ENCODE peak calls at places on chromosomes 16 and 17, in four cellular contexts. One of them, this sample, is unnamed.

GRCh38 chr16:8634991-8635736 is 13.7 kb downstream of the METTL22 start:
- DNase-seq in choroid plexus epithelial cell: peak; percentile 75
- DNase-seq in activated T-cell treated with anti-CD3 and anti-CD28 coated beads for 1 hour: no peak
- DNase-seq in stimulated activated CD4-positive, alpha-beta T cell treated with anti-CD3 and anti-CD28 coated beads, Interleukin-12 subunit alpha, Interleukin-12 subunit beta, amount 100 ng/mL, for 24 hours: no peak
- DNase-seq in this sample: no peak

GRCh38 chr17:50477976-50478375 is 684 bp upstream of the RSAD1 start:
- DNase-seq in choroid plexus epithelial cell: no peak
- DNase-seq in activated T-cell treated with anti-CD3 and anti-CD28 coated beads for 1 hour: no peak
- DNase-seq in stimulated activated CD4-positive, alpha-beta T cell treated with anti-CD3 and anti-CD28 coated beads, Interleukin-12 subunit alpha, Interleukin-12 subunit beta, amount 100 ng/mL, for 24 hours: no peak
- DNase-seq in this sample: no peak

GRCh38 chr16:73504591-73504990 is 456.7 kb upstream of the ZFHX3 start:
- DNase-seq in choroid plexus epithelial cell: no peak
- DNase-seq in activated T-cell treated with anti-CD3 and anti-CD28 coated beads for 1 hour: no peak
- DNase-seq in stimulated activated CD4-positive, alpha-beta T cell treated with anti-CD3 and anti-CD28 coated beads, Interleukin-12 subunit alpha, Interleukin-12 subunit beta, amount 100 ng/mL, for 24 hours: no peak
- DNase-seq in this sample: no peak

GRCh38 chr17:29150191-29150590 is 30.0 kb downstream of the MYO18A start:
- DNase-seq in stimulated activated CD4-positive, alpha-beta T cell treated with anti-CD3 and anti-CD28 coated beads, Interleukin-12 subunit alpha, Interleukin-12 subunit beta, amount 100 ng/mL, for 24 hours: no peak
- DNase-seq in activated T-cell treated with anti-CD3 and anti-CD28 coated beads for 1 hour: no peak
- DNase-seq in choroid plexus epithelial cell: no peak
- DNase-seq in this sample: no peak

GRCh38 chr17:41284043-41284442 is 8.5 kb downstream of the KRTAP9-7 start:
- DNase-seq in choroid plexus epithelial cell: peak; percentile 20
- DNase-seq in stimulated activated CD4-positive, alpha-beta T cell treated with anti-CD3 and anti-CD28 coated beads, Interleukin-12 subunit alpha, Interleukin-12 subunit beta, amount 100 ng/mL, for 24 hours: no peak
- DNase-seq in activated T-cell treated with anti-CD3 and anti-CD28 coated beads for 1 hour: no peak
- DNase-seq in this sample: no peak

GRCh38 chr17:11548398-11548797 is 49.9 kb upstream of the DNAH9 start:
- DNase-seq in choroid plexus epithelial cell: no peak
- DNase-seq in activated T-cell treated with anti-CD3 and anti-CD28 coated beads for 1 hour: no peak
- DNase-seq in stimulated activated CD4-positive, alpha-beta T cell treated with anti-CD3 and anti-CD28 coated beads, Interleukin-12 subunit alpha, Interleukin-12 subunit beta, amount 100 ng/mL, for 24 hours: no peak
- DNase-seq in this sample: no peak

GRCh38 chr16:23408242-23409201 is 44.5 kb downstream of the COG7 start:
- DNase-seq in choroid plexus epithelial cell: peak; percentile 24
- DNase-seq in stimulated activated CD4-positive, alpha-beta T cell treated with anti-CD3 and anti-CD28 coated beads, Interleukin-12 subunit alpha, Interleukin-12 subunit beta, amount 100 ng/mL, for 24 hours: no peak
- DNase-seq in activated T-cell treated with anti-CD3 and anti-CD28 coated beads for 1 hour: no peak
- DNase-seq in this sample: peak; percentile 93

GRCh38 chr16:84383106-84383505 is 14.8 kb downstream of the ATP2C2 start:
- DNase-seq in choroid plexus epithelial cell: no peak
- DNase-seq in stimulated activated CD4-positive, alpha-beta T cell treated with anti-CD3 and anti-CD28 coated beads, Interleukin-12 subunit alpha, Interleukin-12 subunit beta, amount 100 ng/mL, for 24 hours: no peak
- DNase-seq in activated T-cell treated with anti-CD3 and anti-CD28 coated beads for 1 hour: no peak
- DNase-seq in this sample: no peak

GRCh38 chr16:2846511-2847310 is 11.3 kb downstream of the PRSS22 start:
- DNase-seq in choroid plexus epithelial cell: peak; percentile 52
- DNase-seq in stimulated activated CD4-positive, alpha-beta T cell treated with anti-CD3 and anti-CD28 coated beads, Interleukin-12 subunit alpha, Interleukin-12 subunit beta, amount 100 ng/mL, for 24 hours: no peak
- DNase-seq in activated T-cell treated with anti-CD3 and anti-CD28 coated beads for 1 hour: no peak
- DNase-seq in this sample: no peak

GRCh38 chr16:57802635-57803412 is 533 bp upstream of the KIFC3 start:
- DNase-seq in choroid plexus epithelial cell: peak; percentile 57
- DNase-seq in activated T-cell treated with anti-CD3 and anti-CD28 coated beads for 1 hour: no peak
- DNase-seq in stimulated activated CD4-positive, alpha-beta T cell treated with anti-CD3 and anti-CD28 coated beads, Interleukin-12 subunit alpha, Interleukin-12 subunit beta, amount 100 ng/mL, for 24 hours: peak; percentile 11
- DNase-seq in this sample: no peak

GRCh38 chr16:70789927-70790447 is 11.0 kb downstream of the VAC14 start:
- DNase-seq in choroid plexus epithelial cell: no peak
- DNase-seq in stimulated activated CD4-positive, alpha-beta T cell treated with anti-CD3 and anti-CD28 coated beads, Interleukin-12 subunit alpha, Interleukin-12 subunit beta, amount 100 ng/mL, for 24 hours: no peak
- DNase-seq in activated T-cell treated with anti-CD3 and anti-CD28 coated beads for 1 hour: no peak
- DNase-seq in this sample: no peak

GRCh38 chr17:3385869-3386816 is at the start of gene OR3A2:
- DNase-seq in stimulated activated CD4-positive, alpha-beta T cell treated with anti-CD3 and anti-CD28 coated beads, Interleukin-12 subunit alpha, Interleukin-12 subunit beta, amount 100 ng/mL, for 24 hours: peak; percentile 9
- DNase-seq in activated T-cell treated with anti-CD3 and anti-CD28 coated beads for 1 hour: no peak
- DNase-seq in choroid plexus epithelial cell: no peak
- DNase-seq in this sample: no peak

This sample was measured in cerebellum.